ENCODE peak calls at places on chromosome 10, in eight cellular contexts. One of them, this sample, is unnamed.

GRCh38 chr10:15571570-15571969 is 148.2 kb downstream of the ITGA8 start:
- DNase-seq in naive B cell: no peak
- DNase-seq in fibroblast of mammary gland: peak; percentile 77
- DNase-seq in Caki2: no peak
- DNase-seq in activated CD4-positive, alpha-beta T cell treated with anti-CD3 and anti-CD28 coated beads for 48 hours: no peak
- DNase-seq in cardiac muscle cell: peak; percentile 32
- DNase-seq in NCI-H2081: no peak
- DNase-seq in CD4-positive, CD25-positive, alpha-beta regulatory T cell: no peak
- DNase-seq in this sample: no peak

GRCh38 chr10:97921581-97922377 is 72.1 kb downstream of the GOLGA7B start:
- DNase-seq in naive B cell: no peak
- DNase-seq in fibroblast of mammary gland: peak; percentile 38
- DNase-seq in Caki2: no peak
- DNase-seq in activated CD4-positive, alpha-beta T cell treated with anti-CD3 and anti-CD28 coated beads for 48 hours: no peak
- DNase-seq in cardiac muscle cell: no peak
- DNase-seq in NCI-H2081: no peak
- DNase-seq in CD4-positive, CD25-positive, alpha-beta regulatory T cell: no peak
- DNase-seq in this sample: no peak

GRCh38 chr10:15540729-15541128 is 169.6 kb upstream of the FAM171A1 start:
- DNase-seq in naive B cell: no peak
- DNase-seq in fibroblast of mammary gland: peak; percentile 25
- DNase-seq in Caki2: no peak
- DNase-seq in activated CD4-positive, alpha-beta T cell treated with anti-CD3 and anti-CD28 coated beads for 48 hours: no peak
- DNase-seq in cardiac muscle cell: no peak
- DNase-seq in NCI-H2081: no peak
- DNase-seq in CD4-positive, CD25-positive, alpha-beta regulatory T cell: no peak
- DNase-seq in this sample: no peak

GRCh38 chr10:8063935-8064334 is 9.4 kb downstream of the GATA3 start:
- DNase-seq in naive B cell: no peak
- DNase-seq in fibroblast of mammary gland: no peak
- DNase-seq in Caki2: no peak
- DNase-seq in activated CD4-positive, alpha-beta T cell treated with anti-CD3 and anti-CD28 coated beads for 48 hours: no peak
- DNase-seq in cardiac muscle cell: no peak
- DNase-seq in NCI-H2081: no peak
- DNase-seq in CD4-positive, CD25-positive, alpha-beta regulatory T cell: no peak
- DNase-seq in this sample: no peak

GRCh38 chr10:62554632-62555199 is 180.5 kb downstream of the ZNF365 start:
- DNase-seq in naive B cell: no peak
- DNase-seq in fibroblast of mammary gland: peak; percentile 69
- DNase-seq in Caki2: peak; percentile 26
- DNase-seq in activated CD4-positive, alpha-beta T cell treated with anti-CD3 and anti-CD28 coated beads for 48 hours: peak; percentile 18
- DNase-seq in cardiac muscle cell: peak; percentile 60
- DNase-seq in NCI-H2081: peak; percentile 16
- DNase-seq in CD4-positive, CD25-positive, alpha-beta regulatory T cell: peak; percentile 37
- DNase-seq in this sample: no peak

GRCh38 chr10:63071145-63071544 is 62.0 kb upstream of the NRBF2 start:
- DNase-seq in naive B cell: no peak
- DNase-seq in fibroblast of mammary gland: no peak
- DNase-seq in Caki2: no peak
- DNase-seq in activated CD4-positive, alpha-beta T cell treated with anti-CD3 and anti-CD28 coated beads for 48 hours: no peak
- DNase-seq in cardiac muscle cell: no peak
- DNase-seq in NCI-H2081: peak; percentile 64
- DNase-seq in CD4-positive, CD25-positive, alpha-beta regulatory T cell: no peak
- DNase-seq in this sample: no peak

GRCh38 chr10:53601260-53601875 is 828.8 kb upstream of the MBL2 start:
- DNase-seq in naive B cell: peak; percentile 2
- DNase-seq in fibroblast of mammary gland: peak; percentile 42
- DNase-seq in Caki2: peak; percentile 24
- DNase-seq in activated CD4-positive, alpha-beta T cell treated with anti-CD3 and anti-CD28 coated beads for 48 hours: no peak
- DNase-seq in cardiac muscle cell: peak; percentile 68
- DNase-seq in NCI-H2081: peak; percentile 31
- DNase-seq in CD4-positive, CD25-positive, alpha-beta regulatory T cell: peak; percentile 21
- DNase-seq in this sample: peak; percentile 11

GRCh38 chr10:100881552-100882250 is 31.1 kb upstream of the SLF2 start:
- DNase-seq in naive B cell: no peak
- DNase-seq in fibroblast of mammary gland: no peak
- DNase-seq in Caki2: no peak
- DNase-seq in activated CD4-positive, alpha-beta T cell treated with anti-CD3 and anti-CD28 coated beads for 48 hours: no peak
- DNase-seq in cardiac muscle cell: no peak
- DNase-seq in NCI-H2081: no peak
- DNase-seq in CD4-positive, CD25-positive, alpha-beta regulatory T cell: no peak
- DNase-seq in this sample: no peak

GRCh38 chr10:52785418-52785817 is 12.8 kb upstream of the MBL2 start:
- DNase-seq in naive B cell: no peak
- DNase-seq in fibroblast of mammary gland: no peak
- DNase-seq in Caki2: no peak
- DNase-seq in activated CD4-positive, alpha-beta T cell treated with anti-CD3 and anti-CD28 coated beads for 48 hours: no peak
- DNase-seq in cardiac muscle cell: no peak
- DNase-seq in NCI-H2081: no peak
- DNase-seq in CD4-positive, CD25-positive, alpha-beta regulatory T cell: no peak
- DNase-seq in this sample: no peak

GRCh38 chr10:17229016-17229716 is 1.1 kb downstream of the VIM start:
- DNase-seq in naive B cell: peak; percentile 64
- DNase-seq in fibroblast of mammary gland: peak; percentile 89
- DNase-seq in Caki2: peak; percentile 90
- DNase-seq in activated CD4-positive, alpha-beta T cell treated with anti-CD3 and anti-CD28 coated beads for 48 hours: peak; percentile 68
- DNase-seq in cardiac muscle cell: peak; percentile 91
- DNase-seq in NCI-H2081: peak; percentile 23
- DNase-seq in CD4-positive, CD25-positive, alpha-beta regulatory T cell: peak; percentile 80
- DNase-seq in this sample: no peak